ENCODE peak calls at places on chromosome 22, in six cellular contexts. Q is K562, Y is HCT116, V is HepG2, J is H1, L is SK-N-SH. X is an unnamed sample.

GRCh38 chr22:49259870-49260615 is 567.6 kb downstream of the BRD1 start:
- DNase-seq in Q (no peak), Y (no peak), V (no peak), J (no peak), L (no peak), X (no peak)

GRCh38 chr22:24789516-24789915 is 15.0 kb upstream of the PIWIL3 start:
- DNase-seq in Q (no peak), Y (no peak), V (peak), J (no peak), L (no peak), X (no peak)

GRCh38 chr22:25354456-25354855 is 135.0 kb downstream of the CRYBB2 start:
- DNase-seq in Q (no peak), Y (no peak), V (no peak), J (no peak), L (no peak), X (no peak)

GRCh38 chr22:27881404-27881803 is 37.7 kb downstream of the PITPNB start:
- DNase-seq in Q (no peak), Y (no peak), V (no peak), J (no peak), L (no peak), X (no peak)

GRCh38 chr22:46746192-46746591 is 8.1 kb upstream of the CERK start:
- DNase-seq in Q (no peak), Y (no peak), V (no peak), J (no peak), L (no peak), X (no peak)

GRCh38 chr22:39559456-39560105 is 11.0 kb upstream of the CACNA1I start:
- DNase-seq in Q (peak), Y (no peak), V (no peak), J (peak), L (peak), X (no peak)

GRCh38 chr22:29026579-29026978 is 35.1 kb downstream of the C22orf31 start:
- DNase-seq in Q (no peak), Y (no peak), V (no peak), J (no peak), L (no peak), X (no peak)

GRCh38 chr22:43946391-43946680 is 8.9 kb upstream of the SAMM50 start:
- DNase-seq in Q (peak), Y (no peak), V (no peak), J (no peak), L (peak), X (no peak)

GRCh38 chr22:21952586-21953571 is at the start of gene PPM1F:
- DNase-seq in Q (peak), Y (no peak), V (peak), J (peak), L (peak), X (peak)

GRCh38 chr22:44371741-44372525 is 59.2 kb upstream of the SHISAL1 start:
- DNase-seq in Q (no peak), Y (no peak), V (no peak), J (no peak), L (no peak), X (no peak)

GRCh38 chr22:33656808-33657628 is 263.3 kb downstream of the LARGE1 start:
- DNase-seq in Q (no peak), Y (no peak), V (no peak), J (no peak), L (peak), X (no peak)

GRCh38 chr22:48742556-48743343 is 1084.9 kb downstream of the BRD1 start:
- DNase-seq in Q (no peak), Y (no peak), V (no peak), J (peak), L (no peak), X (no peak)

GRCh38 chr22:42439021-42439420 is 6.8 kb upstream of the NFAM1 start:
- DNase-seq in Q (no peak), Y (no peak), V (no peak), J (no peak), L (no peak), X (no peak)

GRCh38 chr22:42436402-42436801 is 4.2 kb upstream of the NFAM1 start:
- DNase-seq in Q (no peak), Y (no peak), V (no peak), J (no peak), L (no peak), X (no peak)

GRCh38 chr22:42439821-42440674 is 7.8 kb upstream of the NFAM1 start:
- DNase-seq in Q (no peak), Y (no peak), V (no peak), J (no peak), L (no peak), X (no peak)

GRCh38 chr22:42438293-42438650 is 6.1 kb upstream of the NFAM1 start:
- DNase-seq in Q (no peak), Y (no peak), V (no peak), J (no peak), L (no peak), X (peak)

GRCh38 chr22:42437488-42438292 is 5.5 kb upstream of the NFAM1 start:
- DNase-seq in Q (peak), Y (peak), V (peak), J (peak), L (peak), X (peak)
- H3K9ac ChIP-seq in Q (no peak), Y (peak), V (no peak), J (no peak), L (no peak), X (peak)

GRCh38 chr22:30270841-30271240 is 4.2 kb upstream of the OSM start:
- DNase-seq in Q (peak), Y (no peak), V (no peak), J (no peak), L (no peak), X (no peak)

GRCh38 chr22:30275625-30276024 is 9.0 kb upstream of the OSM start:
- DNase-seq in Q (peak), Y (no peak), V (no peak), J (no peak), L (no peak), X (no peak)

GRCh38 chr22:30274061-30274812 is 7.6 kb upstream of the OSM start:
- DNase-seq in Q (no peak), Y (no peak), V (no peak), J (no peak), L (no peak), X (no peak)

GRCh38 chr22:30273196-30273595 is 6.5 kb upstream of the OSM start:
- DNase-seq in Q (no peak), Y (no peak), V (no peak), J (no peak), L (no peak), X (no peak)

GRCh38 chr22:30272781-30273180 is 6.1 kb upstream of the OSM start:
- DNase-seq in Q (no peak), Y (no peak), V (no peak), J (no peak), L (no peak), X (no peak)
- TF ChIP-seq YY1 in Q (no peak), Y (no peak), V (no peak), J (no peak), L (no peak), X (no peak)

DNA sequence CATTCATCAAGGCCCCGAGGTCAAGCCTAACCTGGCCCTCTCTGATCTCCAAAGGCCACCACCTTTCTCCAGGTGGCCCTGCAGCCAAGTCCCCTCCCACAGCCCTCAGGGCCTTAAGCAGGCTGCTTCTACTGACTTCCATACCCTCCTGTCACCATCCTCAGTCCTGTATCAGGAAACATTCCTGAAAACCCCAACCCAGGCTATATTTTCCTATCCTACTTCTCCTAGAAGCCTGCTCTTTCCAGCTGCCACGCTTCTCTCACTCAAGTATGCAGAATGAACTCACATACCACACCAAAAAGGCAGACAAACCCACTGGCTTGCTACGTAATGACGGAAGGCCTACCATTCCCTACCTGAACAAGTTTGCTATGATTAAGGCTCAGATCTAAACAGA is 23.6 kb downstream of the MORC2 start:
- DNase-seq in Q (no peak), Y (no peak), V (no peak), J (no peak), L (no peak), X (no peak)
- H3K9ac ChIP-seq in Q (no peak), Y (no peak), V (no peak), J (no peak), L (no peak), X (no peak)

GRCh38 chr22:19862616-19863246 is 8.1 kb upstream of the GNB1L start:
- DNase-seq in Q (no peak), Y (no peak), V (no peak), J (no peak), L (no peak), X (no peak)
- TF ChIP-seq YY1 in Q (no peak), Y (no peak), V (no peak), J (no peak), L (no peak), X (no peak)

X was measured in NT2/D1.